ENCODE peak calls at places on chromosomes 11 and 22, in ten cellular contexts. M is left colon; P is NCI-H2081; S is T follicular helper cell; H is HTR-8/SVneo; A is MV-4-11; E is activated naive CD8-positive, alpha-beta T cell treated with anti-CD3 and anti-CD28 coated beads, Interleukin-2, amount 10 ng/mL, durations not matched to agents 7 days and 5 days; X is stimulated activated CD4-positive, alpha-beta T cell treated with anti-CD3 and anti-CD28 coated beads, Interleukin-2, amount 100 ng/mL, for 24 hours; O is activated CD4-positive, alpha-beta T cell treated with anti-CD3 and anti-CD28 coated beads, Interleukin-2, amount 50 U/mL, for 24 hours; C is HFFc6. B is an unnamed sample.

GRCh38 chr22:26432619-26433311 is 3.7 kb downstream of the ASPHD2 start:
- DNase-seq in M (no peak), P (no peak), S (no peak), H (no peak), A (peak; percentile 90), E (no peak), X (no peak), O (no peak), C (no peak), B (no peak)

GRCh38 chr11:11608783-11609232 is 13.0 kb downstream of the GALNT18 start:
- DNase-seq in M (no peak), P (no peak), S (no peak), H (peak; percentile 9), A (no peak), E (no peak), X (no peak), O (no peak), C (peak; percentile 47), B (peak; percentile 11)

GRCh38 chr11:70176940-70177689 is 26.0 kb upstream of the FADD start:
- DNase-seq in M (peak; percentile 56), P (no peak), S (peak; percentile 40), H (peak; percentile 59), A (no peak), E (peak; percentile 70), X (peak; percentile 58), O (peak; percentile 21), C (peak; percentile 6), B (no peak)

GRCh38 chr11:107651672-107652071 is 60.2 kb downstream of the SLN start:
- DNase-seq in M (no peak), P (no peak), S (no peak), H (peak; percentile 7), A (no peak), E (no peak), X (no peak), O (no peak), C (peak; percentile 1), B (no peak)

GRCh38 chr11:133064152-133064877 is 468.0 kb downstream of the OPCML start:
- DNase-seq in M (peak; percentile 24), P (peak; percentile 68), S (no peak), H (peak; percentile 15), A (no peak), E (no peak), X (no peak), O (no peak), C (peak; percentile 72), B (peak; percentile 83)

GRCh38 chr22:36284171-36284571 is 31.2 kb downstream of the APOL1 start:
- DNase-seq in M (no peak), P (no peak), S (no peak), H (no peak), A (no peak), E (no peak), X (no peak), O (no peak), C (no peak), B (no peak)

GRCh38 chr22:49460662-49461371 is 366.9 kb downstream of the BRD1 start:
- DNase-seq in M (no peak), P (no peak), S (no peak), H (no peak), A (no peak), E (no peak), X (no peak), O (no peak), C (no peak), B (no peak)

GRCh38 chr11:67387074-67387473 is 4.7 kb upstream of the RAD9A start:
- DNase-seq in M (no peak), P (no peak), S (no peak), H (no peak), A (no peak), E (no peak), X (no peak), O (no peak), C (no peak), B (no peak)

GRCh38 chr22:43883012-43883661 is 8.7 kb downstream of the PNPLA5 start:
- DNase-seq in M (peak; percentile 37), P (peak; percentile 51), S (peak; percentile 16), H (peak; percentile 72), A (peak; percentile 53), E (no peak), X (peak; percentile 56), O (peak; percentile 38), C (peak; percentile 73), B (peak; percentile 75)

GRCh38 chr11:35050596-35050995 is 88.4 kb upstream of the CD44 start:
- DNase-seq in M (no peak), P (no peak), S (no peak), H (no peak), A (peak; percentile 99), E (no peak), X (no peak), O (no peak), C (no peak), B (no peak)

GRCh38 chr11:122023614-122024250 is 92.3 kb downstream of the BLID start:
- DNase-seq in M (no peak), P (no peak), S (no peak), H (no peak), A (no peak), E (no peak), X (no peak), O (no peak), C (no peak), B (no peak)

GRCh38 chr11:110217478-110217877 is 78.9 kb downstream of the RDX start:
- DNase-seq in M (no peak), P (no peak), S (no peak), H (no peak), A (no peak), E (no peak), X (no peak), O (no peak), C (no peak), B (no peak)

GRCh38 chr22:47398491-47398890 is 636.0 kb downstream of the TBC1D22A start:
- DNase-seq in M (no peak), P (no peak), S (no peak), H (no peak), A (no peak), E (no peak), X (no peak), O (no peak), C (no peak), B (no peak)

GRCh38 chr22:19022755-19023154 is 86.7 kb upstream of the PRODH start:
- DNase-seq in M (no peak), P (no peak), S (no peak), H (no peak), A (no peak), E (no peak), X (no peak), O (no peak), C (no peak), B (no peak)